ENCODE peak calls at places on chromosomes 2 and 18, in ten cellular contexts. One of them, this sample, is unnamed.

GRCh38 chr18:13452448-13452811 is 233.9 kb downstream of the LDLRAD4 start:
- DNase-seq in heart right ventricle: peak
- DNase-seq in endothelial cell: no peak
- DNase-seq in AG04450: no peak
- DNase-seq in uterus: peak
- DNase-seq in lung: no peak
- DNase-seq in astrocyte: peak
- DNase-seq in cardiac fibroblast: peak
- DNase-seq in AG09319: no peak
- DNase-seq in hepatocyte: peak
- DNase-seq in this sample: peak

GRCh38 chr2:145380436-145381017 is 860.6 kb upstream of the ZEB2 start:
- DNase-seq in AG09319: peak
- DNase-seq in AG04450: peak
- DNase-seq in astrocyte: peak
- DNase-seq in endothelial cell: no peak
- DNase-seq in cardiac fibroblast: peak
- DNase-seq in uterus: no peak
- DNase-seq in heart right ventricle: no peak
- DNase-seq in lung: no peak
- DNase-seq in hepatocyte: no peak
- DNase-seq in this sample: peak

GRCh38 chr2:62578837-62579640 is 73.0 kb upstream of the TMEM17 start:
- DNase-seq in hepatocyte: no peak
- DNase-seq in astrocyte: peak
- DNase-seq in cardiac fibroblast: peak
- DNase-seq in AG09319: peak
- DNase-seq in lung: no peak
- DNase-seq in uterus: no peak
- DNase-seq in heart right ventricle: no peak
- DNase-seq in AG04450: peak
- DNase-seq in endothelial cell: no peak
- DNase-seq in this sample: peak

GRCh38 chr2:120915670-120916069 is 180.0 kb downstream of the GLI2 start:
- DNase-seq in AG09319: no peak
- DNase-seq in hepatocyte: no peak
- DNase-seq in astrocyte: no peak
- DNase-seq in cardiac fibroblast: no peak
- DNase-seq in heart right ventricle: no peak
- DNase-seq in AG04450: no peak
- DNase-seq in lung: no peak
- DNase-seq in endothelial cell: no peak
- DNase-seq in uterus: no peak
- DNase-seq in this sample: peak

GRCh38 chr2:2698182-2699116 is 367.4 kb upstream of the MYT1L start:
- DNase-seq in cardiac fibroblast: no peak
- DNase-seq in astrocyte: no peak
- DNase-seq in hepatocyte: peak
- DNase-seq in AG09319: no peak
- DNase-seq in uterus: no peak
- DNase-seq in AG04450: no peak
- DNase-seq in heart right ventricle: no peak
- DNase-seq in endothelial cell: peak
- DNase-seq in lung: no peak
- DNase-seq in this sample: no peak

GRCh38 chr2:172106128-172106961 is 3.6 kb upstream of the DLX2 start:
- DNase-seq in uterus: no peak
- DNase-seq in astrocyte: no peak
- DNase-seq in AG09319: no peak
- DNase-seq in AG04450: no peak
- DNase-seq in endothelial cell: no peak
- DNase-seq in cardiac fibroblast: peak
- DNase-seq in hepatocyte: peak
- DNase-seq in lung: no peak
- DNase-seq in heart right ventricle: no peak
- DNase-seq in this sample: no peak

GRCh38 chr2:209095432-209095831 is 328.4 kb upstream of the MAP2 start:
- DNase-seq in endothelial cell: no peak
- DNase-seq in cardiac fibroblast: no peak
- DNase-seq in astrocyte: no peak
- DNase-seq in AG09319: no peak
- DNase-seq in lung: no peak
- DNase-seq in uterus: no peak
- DNase-seq in hepatocyte: no peak
- DNase-seq in heart right ventricle: no peak
- DNase-seq in AG04450: no peak
- DNase-seq in this sample: no peak

GRCh38 chr18:3836937-3837336 is 387.0 kb downstream of the TGIF1 start:
- DNase-seq in heart right ventricle: no peak
- DNase-seq in endothelial cell: no peak
- DNase-seq in AG04450: no peak
- DNase-seq in AG09319: no peak
- DNase-seq in cardiac fibroblast: no peak
- DNase-seq in uterus: no peak
- DNase-seq in astrocyte: no peak
- DNase-seq in hepatocyte: no peak
- DNase-seq in lung: no peak
- DNase-seq in this sample: no peak

GRCh38 chr2:120769076-120769786 is 33.6 kb downstream of the GLI2 start:
- DNase-seq in endothelial cell: no peak
- DNase-seq in AG04450: no peak
- DNase-seq in cardiac fibroblast: no peak
- DNase-seq in lung: no peak
- DNase-seq in uterus: peak
- DNase-seq in heart right ventricle: no peak
- DNase-seq in hepatocyte: no peak
- DNase-seq in AG09319: no peak
- DNase-seq in astrocyte: no peak
- DNase-seq in this sample: no peak

GRCh38 chr18:31950620-31951019 is 7.7 kb upstream of the TRAPPC8 start:
- DNase-seq in astrocyte: no peak
- DNase-seq in AG09319: no peak
- DNase-seq in AG04450: no peak
- DNase-seq in endothelial cell: no peak
- DNase-seq in lung: no peak
- DNase-seq in hepatocyte: no peak
- DNase-seq in heart right ventricle: no peak
- DNase-seq in cardiac fibroblast: no peak
- DNase-seq in uterus: no peak
- DNase-seq in this sample: no peak

GRCh38 chr2:234450431-234451095 is 46.3 kb downstream of the ARL4C start:
- DNase-seq in heart right ventricle: no peak
- DNase-seq in AG04450: no peak
- DNase-seq in astrocyte: no peak
- DNase-seq in lung: no peak
- DNase-seq in uterus: no peak
- DNase-seq in AG09319: no peak
- DNase-seq in endothelial cell: no peak
- DNase-seq in cardiac fibroblast: no peak
- DNase-seq in hepatocyte: no peak
- DNase-seq in this sample: no peak

GRCh38 chr2:55530539-55531081 is 11.1 kb downstream of the CFAP36 start:
- DNase-seq in cardiac fibroblast: no peak
- DNase-seq in AG04450: no peak
- DNase-seq in uterus: no peak
- DNase-seq in endothelial cell: no peak
- DNase-seq in heart right ventricle: no peak
- DNase-seq in hepatocyte: no peak
- DNase-seq in lung: no peak
- DNase-seq in astrocyte: no peak
- DNase-seq in AG09319: no peak
- DNase-seq in this sample: no peak

GRCh38 chr2:176643711-176644110 is 374.5 kb downstream of the MTX2 start:
- DNase-seq in lung: no peak
- DNase-seq in hepatocyte: no peak
- DNase-seq in cardiac fibroblast: peak
- DNase-seq in AG09319: no peak
- DNase-seq in astrocyte: peak
- DNase-seq in heart right ventricle: no peak
- DNase-seq in uterus: no peak
- DNase-seq in AG04450: no peak
- DNase-seq in endothelial cell: peak
- DNase-seq in this sample: peak

GRCh38 chr2:176647325-176648155 is 378.3 kb downstream of the MTX2 start:
- DNase-seq in AG09319: no peak
- DNase-seq in uterus: no peak
- DNase-seq in cardiac fibroblast: no peak
- DNase-seq in lung: no peak
- DNase-seq in astrocyte: no peak
- DNase-seq in heart right ventricle: no peak
- DNase-seq in endothelial cell: no peak
- DNase-seq in AG04450: no peak
- DNase-seq in hepatocyte: no peak
- DNase-seq in this sample: no peak

GRCh38 chr2:176648691-176649297 is 379.6 kb downstream of the MTX2 start:
- DNase-seq in uterus: no peak
- DNase-seq in lung: no peak
- DNase-seq in heart right ventricle: no peak
- DNase-seq in hepatocyte: no peak
- DNase-seq in astrocyte: no peak
- DNase-seq in AG04450: no peak
- DNase-seq in cardiac fibroblast: no peak
- DNase-seq in AG09319: no peak
- DNase-seq in endothelial cell: no peak
- DNase-seq in this sample: no peak

GRCh38 chr2:176645494-176645893 is 376.3 kb downstream of the MTX2 start:
- DNase-seq in endothelial cell: no peak
- DNase-seq in lung: no peak
- DNase-seq in AG09319: no peak
- DNase-seq in cardiac fibroblast: no peak
- DNase-seq in astrocyte: no peak
- DNase-seq in heart right ventricle: no peak
- DNase-seq in AG04450: no peak
- DNase-seq in uterus: no peak
- DNase-seq in hepatocyte: no peak
- DNase-seq in this sample: no peak

GRCh38 chr2:176646033-176646615 is 376.9 kb downstream of the MTX2 start:
- DNase-seq in cardiac fibroblast: no peak
- DNase-seq in astrocyte: no peak
- DNase-seq in endothelial cell: no peak
- DNase-seq in heart right ventricle: no peak
- DNase-seq in hepatocyte: no peak
- DNase-seq in AG09319: no peak
- DNase-seq in uterus: no peak
- DNase-seq in AG04450: no peak
- DNase-seq in lung: no peak
- DNase-seq in this sample: no peak
- TF ChIP-seq CTCF in cardiac fibroblast: no peak
- TF ChIP-seq CTCF in astrocyte: no peak
- TF ChIP-seq CTCF in endothelial cell: no peak
- TF ChIP-seq CTCF in heart right ventricle: no peak
- TF ChIP-seq CTCF in hepatocyte: no peak
- TF ChIP-seq CTCF in AG09319: no peak
- TF ChIP-seq CTCF in uterus: no peak
- TF ChIP-seq CTCF in AG04450: no peak
- TF ChIP-seq CTCF in lung: no peak
- TF ChIP-seq CTCF in this sample: no peak

DNA sequence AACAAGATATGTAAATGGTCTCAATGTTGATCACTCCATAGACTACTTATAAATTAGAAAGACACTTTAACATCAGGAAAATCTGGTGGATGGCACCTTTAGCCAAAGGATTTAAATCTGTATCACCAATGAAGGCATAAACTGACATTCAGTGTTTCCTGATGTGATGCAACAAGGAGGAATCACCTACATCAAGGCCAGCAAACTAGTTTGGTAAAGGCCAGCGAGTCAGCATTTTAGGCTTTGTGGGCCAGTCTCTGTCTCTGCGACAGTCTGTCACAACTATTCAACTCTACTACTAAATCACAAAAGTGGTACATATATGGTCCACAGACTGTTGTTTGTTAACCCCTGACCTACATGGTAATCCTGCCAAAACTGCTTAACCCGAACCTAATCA is 33.3 kb downstream of the C2orf76 start:
- DNase-seq in hepatocyte: no peak
- DNase-seq in endothelial cell: no peak
- DNase-seq in lung: no peak
- DNase-seq in cardiac fibroblast: peak
- DNase-seq in AG09319: no peak
- DNase-seq in AG04450: no peak
- DNase-seq in uterus: no peak
- DNase-seq in heart right ventricle: no peak
- DNase-seq in astrocyte: no peak
- DNase-seq in this sample: peak
- TF ChIP-seq CTCF in hepatocyte: no peak
- TF ChIP-seq CTCF in endothelial cell: no peak
- TF ChIP-seq CTCF in lung: no peak
- TF ChIP-seq CTCF in cardiac fibroblast: no peak
- TF ChIP-seq CTCF in AG09319: no peak
- TF ChIP-seq CTCF in AG04450: no peak
- TF ChIP-seq CTCF in uterus: no peak
- TF ChIP-seq CTCF in heart right ventricle: no peak
- TF ChIP-seq CTCF in astrocyte: no peak
- TF ChIP-seq CTCF in this sample: no peak

DNA sequence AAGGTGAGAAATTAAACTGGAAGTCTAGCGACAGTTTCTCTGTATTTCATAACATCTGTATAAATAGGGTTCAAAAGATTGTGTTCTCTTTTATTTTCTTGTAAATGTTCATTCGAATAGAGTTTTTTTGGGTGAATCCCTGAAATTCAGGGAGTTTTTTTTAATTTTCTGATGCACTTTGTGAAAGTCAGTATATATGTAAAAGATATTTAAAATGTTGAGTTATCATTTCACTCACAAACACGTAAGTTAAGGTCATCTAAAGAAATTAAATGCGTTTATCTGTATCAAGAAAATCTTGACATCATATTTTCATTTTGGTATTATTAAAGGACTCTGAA is 3.4 kb downstream of the SP9 start:
- DNase-seq in AG09319: no peak
- DNase-seq in hepatocyte: no peak
- DNase-seq in cardiac fibroblast: no peak
- DNase-seq in heart right ventricle: no peak
- DNase-seq in AG04450: no peak
- DNase-seq in uterus: no peak
- DNase-seq in lung: no peak
- DNase-seq in endothelial cell: no peak
- DNase-seq in astrocyte: no peak
- DNase-seq in this sample: no peak
- TF ChIP-seq CTCF in AG09319: no peak
- TF ChIP-seq CTCF in hepatocyte: no peak
- TF ChIP-seq CTCF in cardiac fibroblast: no peak
- TF ChIP-seq CTCF in heart right ventricle: no peak
- TF ChIP-seq CTCF in AG04450: no peak
- TF ChIP-seq CTCF in uterus: no peak
- TF ChIP-seq CTCF in lung: no peak
- TF ChIP-seq CTCF in endothelial cell: no peak
- TF ChIP-seq CTCF in astrocyte: no peak
- TF ChIP-seq CTCF in this sample: no peak

DNA sequence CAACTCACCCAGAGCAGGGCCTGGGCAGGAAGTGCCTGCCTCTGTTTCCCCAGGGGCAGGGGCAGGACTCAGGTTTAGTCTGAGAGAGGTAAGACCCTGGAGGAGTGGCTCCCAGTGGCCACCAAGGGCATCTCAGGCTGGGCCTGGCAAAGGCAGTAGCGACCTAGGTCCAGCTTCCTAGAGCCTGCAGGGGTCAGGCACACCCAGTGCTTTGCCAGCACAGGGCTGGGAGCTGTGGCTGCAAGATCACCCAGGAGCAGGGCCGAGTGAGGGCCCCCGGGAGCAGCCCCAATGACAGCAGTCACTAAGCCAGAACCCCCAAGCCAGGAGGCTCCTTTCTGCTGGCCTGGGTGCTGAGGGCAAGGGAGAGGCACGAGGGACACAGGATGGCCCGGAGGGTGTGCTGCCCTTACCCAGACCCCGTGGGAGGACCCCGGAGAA is 8.8 kb upstream of the DUSP2 start:
- DNase-seq in lung: no peak
- DNase-seq in astrocyte: no peak
- DNase-seq in hepatocyte: peak
- DNase-seq in AG09319: no peak
- DNase-seq in uterus: no peak
- DNase-seq in AG04450: no peak
- DNase-seq in heart right ventricle: no peak
- DNase-seq in cardiac fibroblast: no peak
- DNase-seq in endothelial cell: no peak
- DNase-seq in this sample: no peak
- TF ChIP-seq CTCF in lung: no peak
- TF ChIP-seq CTCF in astrocyte: no peak
- TF ChIP-seq CTCF in hepatocyte: no peak
- TF ChIP-seq CTCF in AG09319: no peak
- TF ChIP-seq CTCF in uterus: no peak
- TF ChIP-seq CTCF in AG04450: no peak
- TF ChIP-seq CTCF in heart right ventricle: no peak
- TF ChIP-seq CTCF in cardiac fibroblast: no peak
- TF ChIP-seq CTCF in endothelial cell: no peak
- TF ChIP-seq CTCF in this sample: no peak